ENCODE peak calls at places on chromosomes 11 and 22, in ten cellular contexts. K is transverse colon, A is H1, S is ovary, Z is A549, G is tibial nerve, R is stomach, Q is sigmoid colon, N is K562, I is suprapubic skin. E is an unnamed sample. For H3K4me1, the result is how much of the 10 kb centered on the place peaks cover.

GRCh38 chr11:11395126-11395525 is 42.1 kb upstream of the CSNK2A3 start:
- DNase-seq in S (no peak), G (no peak), I (no peak), A (no peak), Q (no peak), Z (no peak), R (no peak), N (no peak), K (no peak), E (no peak)

GRCh38 chr22:46827072-46827780 is 64.8 kb downstream of the TBC1D22A start:
- DNase-seq in N (peak), A (peak), G (no peak), I (no peak), R (no peak), K (no peak), S (no peak), Q (no peak), Z (no peak), E (no peak)

GRCh38 chr11:3052109-3052479 is 5.1 kb downstream of the CARS1 start:
- DNase-seq in Z (no peak), I (no peak), S (no peak), G (no peak), A (no peak), K (no peak), R (no peak), N (no peak), Q (no peak), E (no peak)

GRCh38 chr11:60206616-60207015 is 23.7 kb upstream of the MS4A6A start:
- DNase-seq in Q (no peak), A (no peak), S (no peak), G (no peak), N (no peak), K (no peak), Z (no peak), R (no peak), I (no peak), E (no peak)

GRCh38 chr11:123194308-123195181 is 503 bp downstream of the CLMP start:
- DNase-seq in K (no peak), R (no peak), N (no peak), Q (peak), S (peak), I (no peak), A (no peak), G (no peak), Z (peak), E (peak)

GRCh38 chr22:30249049-30250038 is 2.8 kb upstream of the LIF start:
- DNase-seq in K (no peak), S (no peak), I (no peak), Z (no peak), A (no peak), Q (peak), R (no peak), G (peak), N (peak), E (no peak)

GRCh38 chr22:25232301-25232700 is 12.9 kb downstream of the CRYBB2 start:
- DNase-seq in S (no peak), G (no peak), Z (no peak), Q (no peak), N (no peak), A (no peak), R (no peak), I (no peak), K (no peak), E (no peak)

GRCh38 chr11:18671246-18671645 is 27.3 kb upstream of the TMEM86A start:
- DNase-seq in Z (no peak), S (no peak), N (no peak), R (no peak), K (no peak), G (no peak), A (no peak), I (no peak), Q (no peak), E (no peak)

GRCh38 chr11:32385998-32386397 is 49.3 kb downstream of the WT1 start:
- DNase-seq in S (no peak), R (no peak), I (no peak), K (peak), Z (peak), A (peak), G (no peak), Q (no peak), N (peak), E (no peak)

GRCh38 chr11:119144825-119145476 is 3.9 kb upstream of the ABCG4 start:
- DNase-seq in R (peak), Q (no peak), K (peak), N (peak), S (no peak), G (peak), I (no peak), Z (peak), A (no peak), E (no peak)

GRCh38 chr11:14578551-14578956 is 58.4 kb upstream of the PSMA1 start:
- DNase-seq in Z (no peak), Q (no peak), I (no peak), K (peak), R (peak), S (no peak), G (peak), N (peak), A (no peak), E (peak)

GRCh38 chr22:23325183-23325582 is 144.9 kb downstream of the BCR start:
- DNase-seq in I (no peak), S (no peak), R (no peak), N (no peak), A (no peak), Q (no peak), K (no peak), Z (no peak), G (no peak), E (no peak)

GRCh38 chr11:114262681-114263509 is 33.3 kb upstream of the NNMT start:
- DNase-seq in G (no peak), I (peak), N (peak), A (no peak), S (no peak), K (no peak), Z (peak), R (no peak), Q (peak), E (no peak)

GRCh38 chr22:29041408-29041807 is 20.2 kb downstream of the C22orf31 start:
- DNase-seq in Q (no peak), R (peak), I (no peak), N (no peak), G (no peak), S (no peak), K (no peak), A (no peak), Z (no peak), E (no peak)

GRCh38 chr11:1060885-1061616 is 13.6 kb upstream of the MUC2 start:
- DNase-seq in K (peak), R (peak), I (no peak), S (no peak), G (no peak), Q (no peak), A (no peak), N (no peak), Z (peak), E (peak)

GRCh38 chr22:47296405-47297260 is 534.2 kb downstream of the TBC1D22A start:
- DNase-seq in I (no peak), K (no peak), Q (no peak), S (no peak), R (peak), N (peak), Z (no peak), A (no peak), G (no peak), E (no peak)

GRCh38 chr11:12354750-12355545 is 22.4 kb upstream of the PARVA start:
- DNase-seq in I (no peak), G (no peak), K (peak), R (no peak), S (no peak), A (no peak), N (no peak), Z (no peak), Q (no peak), E (no peak)

GRCh38 chr22:31039393-31039792 is 41.7 kb upstream of the SMTN start:
- DNase-seq in Z (no peak), G (no peak), Q (peak), R (no peak), S (peak), A (no peak), K (peak), N (no peak), I (no peak), E (no peak)

GRCh38 chr11:2929511-2929879 is 275 bp upstream of the PHLDA2 start:
- DNase-seq in G (no peak), N (peak), I (peak), S (peak), Q (peak), R (peak), Z (peak), K (peak), A (no peak), E (peak)

GRCh38 chr11:130103296-130103814 is 33.7 kb downstream of the APLP2 start:
- DNase-seq in S (no peak), Q (no peak), A (no peak), R (no peak), Z (no peak), I (no peak), K (no peak), N (peak), G (peak), E (no peak)

GRCh38 chr22:29270475-29271271 is 2.6 kb downstream of the EWSR1 start:
- DNase-seq in N (no peak), S (no peak), K (no peak), A (no peak), Z (no peak), I (no peak), R (no peak), Q (no peak), G (no peak), E (no peak)

GRCh38 chr22:32589007-32589406 is 114.4 kb downstream of the FBXO7 start:
- DNase-seq in Q (no peak), I (no peak), N (no peak), S (no peak), K (no peak), Z (no peak), G (peak), A (no peak), R (no peak), E (no peak)

GRCh38 chr11:132008872-132009271 is 638.5 kb downstream of the NTM start:
- DNase-seq in K (no peak), A (no peak), G (no peak), N (no peak), Q (no peak), R (no peak), S (no peak), I (no peak), Z (no peak), E (no peak)

GRCh38 chr22:50148991-50149721 is 21.4 kb upstream of the PANX2 start:
- DNase-seq in Z (peak), K (peak), G (peak), Q (no peak), N (peak), A (peak), R (peak), I (peak), S (no peak), E (peak)

GRCh38 chr11:117458275-117459120 is 130.8 kb downstream of the CEP164 start:
- DNase-seq in I (no peak), N (no peak), R (no peak), Z (no peak), A (no peak), K (no peak), G (no peak), S (no peak), Q (no peak), E (no peak)

GRCh38 chr22:23230348-23231068 is 50.2 kb downstream of the BCR start:
- DNase-seq in Z (no peak), G (no peak), S (no peak), K (no peak), A (peak), N (peak), R (no peak), I (no peak), Q (no peak), E (no peak)

DNA sequence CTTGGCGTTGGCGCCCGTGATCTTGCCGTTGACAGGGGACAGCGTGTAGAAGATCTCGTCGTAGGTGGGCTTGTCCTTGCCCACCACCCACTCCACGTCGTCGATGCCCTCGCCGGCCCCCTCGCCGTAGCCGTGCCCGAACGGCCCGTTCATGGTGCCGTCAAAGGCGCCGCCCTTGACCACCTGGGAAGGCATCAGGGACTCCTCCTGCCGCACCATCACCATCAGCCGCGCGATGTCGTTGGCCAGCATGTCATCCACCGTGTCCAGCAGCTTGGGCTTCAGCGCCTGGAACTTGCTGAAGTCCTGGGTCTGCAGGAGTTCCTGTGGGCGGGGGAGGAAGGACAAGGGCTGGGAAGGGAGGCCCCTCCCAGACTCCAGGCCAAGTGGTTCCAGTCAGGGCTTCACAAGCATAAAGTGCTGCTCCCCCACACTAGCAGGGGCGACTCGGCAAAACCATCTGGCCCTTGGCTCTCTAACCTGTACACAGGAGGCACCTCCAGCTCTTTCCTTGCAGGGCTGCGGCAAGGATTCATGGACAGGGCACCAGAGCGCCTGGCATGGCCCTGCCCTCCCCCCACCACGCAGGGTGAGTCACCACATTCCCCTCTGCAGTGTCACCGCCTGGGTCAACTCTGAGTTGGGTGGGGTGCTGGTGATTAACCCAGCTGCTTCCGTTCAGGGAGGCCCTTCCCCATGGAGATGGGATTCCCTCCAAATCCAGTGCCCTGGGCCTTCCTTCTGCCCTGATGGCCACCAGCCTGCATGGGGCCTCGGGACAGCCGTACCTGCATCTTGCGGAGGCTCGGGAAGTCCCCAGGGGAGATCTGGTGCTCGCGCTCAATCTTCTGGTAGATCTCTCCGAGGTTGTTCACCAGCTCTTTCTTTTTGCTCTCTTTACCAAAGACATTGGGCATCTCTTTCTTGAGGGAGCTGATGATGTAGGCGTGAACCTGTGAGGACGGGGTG is 10.4 kb upstream of the CDC42BPG start:
- DNase-seq in Z (peak), R (peak), N (peak), I (peak), Q (peak), S (peak), K (peak), G (peak), A (no peak), E (peak)
- H3K4me1 ChIP-seq in Z (half or more), R (half or more), N (under half), I (half or more), Q (under half), S (under half), K (half or more), G (half or more), A (under half), E (half or more)

GRCh38 chr11:57358991-57359390 is 20.8 kb downstream of the P2RX3 start:
- DNase-seq in Z (no peak), A (no peak), G (no peak), K (no peak), I (no peak), N (no peak), Q (no peak), R (no peak), S (no peak), E (no peak)

GRCh38 chr11:57356179-57356757 is 18.1 kb downstream of the P2RX3 start:
- DNase-seq in R (no peak), N (no peak), I (no peak), Q (no peak), A (no peak), S (no peak), K (no peak), G (no peak), Z (no peak), E (no peak)

GRCh38 chr11:57358543-57358961 is 20.4 kb downstream of the P2RX3 start:
- DNase-seq in K (no peak), N (no peak), Q (no peak), Z (no peak), A (no peak), S (no peak), G (no peak), R (no peak), I (no peak), E (no peak)

GRCh38 chr11:57357310-57357709 is 19.2 kb downstream of the P2RX3 start:
- DNase-seq in G (no peak), S (no peak), N (no peak), Z (no peak), Q (no peak), A (no peak), K (no peak), I (no peak), R (no peak), E (no peak)

GRCh38 chr11:57357827-57358226 is 19.7 kb downstream of the P2RX3 start:
- DNase-seq in K (no peak), I (no peak), Z (no peak), N (no peak), G (no peak), S (no peak), Q (no peak), A (no peak), R (no peak), E (no peak)
- TF ChIP-seq EP300 in K (no peak), I (no peak), Z (no peak), N (no peak), G (no peak), S (no peak), Q (no peak), A (no peak), R (no peak), E (no peak)

GRCh38 chr11:62556102-62556871 is 9.7 kb upstream of the AHNAK start:
- DNase-seq in Z (peak), Q (peak), R (peak), K (peak), N (peak), S (peak), G (peak), A (peak), I (peak), E (peak)
- H3K4me1 ChIP-seq in Z (half or more), Q (under half), R (half or more), K (half or more), N (half or more), S (under half), G (half or more), A (under half), I (half or more), E (half or more)

GRCh38 chr11:135073444-135073843 is 661.4 kb upstream of the B3GAT1 start:
- DNase-seq in Z (no peak), I (no peak), A (no peak), N (no peak), Q (no peak), G (no peak), K (no peak), S (no peak), R (no peak), E (no peak)

GRCh38 chr11:135069884-135070283 is 657.8 kb upstream of the B3GAT1 start:
- DNase-seq in Z (no peak), R (no peak), Q (no peak), K (no peak), I (no peak), N (no peak), S (no peak), A (no peak), G (no peak), E (no peak)

GRCh38 chr11:135073870-135074269 is 661.8 kb upstream of the B3GAT1 start:
- DNase-seq in K (no peak), S (no peak), G (no peak), R (no peak), Q (no peak), A (no peak), N (no peak), I (no peak), Z (no peak), E (no peak)

GRCh38 chr11:135074397-135074998 is 662.5 kb upstream of the B3GAT1 start:
- DNase-seq in Q (no peak), N (no peak), Z (no peak), I (no peak), R (no peak), K (no peak), A (no peak), G (no peak), S (no peak), E (no peak)

DNA sequence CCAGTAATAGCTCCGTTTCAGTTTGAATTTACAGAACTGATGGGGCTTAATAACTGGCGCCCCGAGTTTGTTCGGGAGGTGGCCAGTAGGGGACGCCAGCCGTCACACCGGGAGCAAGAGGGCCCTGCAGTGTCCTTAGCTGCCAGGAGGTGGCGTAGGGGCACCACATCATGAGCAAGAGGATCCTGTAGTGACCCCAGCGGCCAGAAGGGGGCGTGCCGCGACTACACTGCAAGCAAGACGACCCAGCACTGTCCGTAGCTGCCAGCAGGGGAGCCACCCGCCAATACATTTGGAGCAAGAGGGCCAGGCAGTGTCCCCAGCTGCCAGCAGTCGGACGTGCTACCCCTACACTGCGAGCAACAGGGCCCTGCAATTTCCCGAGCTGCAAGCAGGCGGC is 663.7 kb upstream of the B3GAT1 start:
- DNase-seq in N (peak), I (peak), Z (no peak), R (peak), K (peak), Q (no peak), A (peak), S (peak), G (peak), E (peak)
- TF ChIP-seq EP300 in N (no peak), I (no peak), Z (no peak), R (no peak), K (no peak), Q (no peak), A (no peak), S (no peak), G (no peak), E (no peak)

DNA sequence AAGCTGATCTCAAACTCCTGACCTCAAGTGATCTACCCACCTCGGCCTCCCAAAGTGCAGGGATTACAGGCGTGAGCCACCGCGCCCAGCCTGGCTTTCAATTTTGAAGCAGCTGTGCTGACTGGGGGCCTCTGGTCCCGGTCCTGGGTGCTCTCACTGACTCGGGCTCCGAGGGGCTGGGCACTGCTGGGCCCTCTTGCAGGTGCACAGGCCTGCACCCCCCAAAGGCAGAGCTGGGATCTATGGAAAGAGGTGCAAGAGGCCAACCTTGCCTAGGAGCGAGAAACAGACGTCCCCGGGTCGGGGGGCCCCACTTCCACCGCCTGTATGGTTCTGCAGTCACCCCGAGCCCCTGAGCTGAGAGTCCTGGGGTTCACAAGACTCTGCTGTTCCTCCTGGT is 33.2 kb downstream of the KIAA0930 start:
- DNase-seq in S (no peak), Q (peak), Z (no peak), N (no peak), A (no peak), K (no peak), R (no peak), G (no peak), I (no peak), E (no peak)
- H3K4me1 ChIP-seq in S (under half), Q (under half), Z (under half), N (under half), A (under half), K (under half), R (under half), G (under half), I (under half), E (under half)

DNA sequence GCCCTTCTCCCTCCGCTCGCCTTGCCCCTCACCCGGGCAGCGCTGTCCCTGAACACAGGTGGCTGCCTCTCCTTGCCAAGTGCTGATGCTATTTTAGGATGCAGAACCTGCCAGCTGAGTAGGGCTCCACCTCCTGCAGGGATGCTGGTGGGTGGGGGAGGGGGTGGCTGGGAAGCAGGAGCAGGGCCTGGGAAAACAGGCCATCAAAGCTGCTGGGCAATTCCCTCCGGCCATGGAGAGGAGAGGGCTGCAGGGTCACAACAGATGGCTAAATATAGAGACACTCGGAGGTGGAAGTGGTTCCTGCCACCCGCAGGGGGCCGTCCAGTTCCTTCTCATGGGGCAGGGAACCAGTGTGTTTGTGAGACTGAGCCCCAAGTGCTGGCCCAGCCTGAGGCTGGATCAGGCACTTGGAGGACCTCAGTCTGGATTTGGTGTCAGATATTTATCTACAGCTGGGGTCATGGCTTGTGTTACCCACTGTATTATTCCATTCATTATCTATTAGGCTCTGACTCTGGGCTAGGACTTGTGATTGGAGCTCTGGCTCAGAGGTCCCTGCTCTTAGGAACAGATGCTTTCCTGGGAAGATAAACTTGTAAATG is 59.6 kb downstream of the LRRC32 start:
- DNase-seq in K (no peak), I (peak), G (no peak), Q (peak), Z (no peak), S (peak), N (no peak), R (no peak), A (no peak), E (no peak)
- TF ChIP-seq EP300 in K (no peak), I (no peak), G (no peak), Q (no peak), Z (no peak), S (no peak), N (no peak), R (no peak), A (no peak), E (no peak)

GRCh38 chr11:64010783-64011182 is 24.5 kb downstream of the OTUB1 start:
- DNase-seq in I (no peak), Q (no peak), N (no peak), G (no peak), Z (no peak), S (no peak), K (no peak), R (no peak), A (no peak), E (no peak)
- H3K4me1 ChIP-seq in I (under half), Q (under half), N (under half), G (under half), Z (under half), S (under half), K (under half), R (under half), A (under half), E (under half)

GRCh38 chr22:38176170-38176741 is 5.4 kb downstream of the PLA2G6 start:
- DNase-seq in I (peak), K (peak), N (no peak), Q (peak), R (peak), G (peak), Z (no peak), A (no peak), S (peak), E (no peak)
- TF ChIP-seq EP300 in I (no peak), K (peak), N (no peak), Q (peak), R (peak), G (peak), Z (no peak), A (no peak), S (no peak), E (peak)